ENCODE peak calls at places on chromosome 2, in five cellular contexts. R is NCI-H510A; V is NCI-H1436; Q is iris pigment epithelial cell; U is CD8-positive, alpha-beta memory T cell. O is an unnamed sample.

GRCh38 chr2:134137182-134137595 is 116.7 kb upstream of the MGAT5 start:
- DNase-seq in V (no peak), Q (peak), R (no peak), U (no peak), O (peak)

GRCh38 chr2:76268928-76269327 is 558.2 kb upstream of the GCFC2 start:
- DNase-seq in Q (peak), R (no peak), U (no peak), V (no peak), O (no peak)

GRCh38 chr2:95552911-95553310 is 38.9 kb upstream of the TRIM43 start:
- DNase-seq in U (no peak), V (no peak), Q (peak), R (no peak), O (peak)

GRCh38 chr2:97788986-97789644 is 75.7 kb downstream of the ZAP70 start:
- DNase-seq in Q (no peak), V (no peak), R (no peak), U (no peak), O (no peak)

GRCh38 chr2:217099561-217099960 is 239.7 kb upstream of the TNP1 start:
- DNase-seq in V (no peak), R (no peak), U (no peak), Q (no peak), O (no peak)

GRCh38 chr2:233476651-233477547 is 89.7 kb downstream of the USP40 start:
- DNase-seq in U (no peak), V (no peak), Q (no peak), R (no peak), O (no peak)

GRCh38 chr2:70959851-70960832 is 18.3 kb upstream of the ANKRD53 start:
- DNase-seq in Q (no peak), U (no peak), V (no peak), R (no peak), O (no peak)

GRCh38 chr2:75375646-75376582 is 176.6 kb upstream of the TACR1 start:
- DNase-seq in R (no peak), U (no peak), V (no peak), Q (peak), O (peak)

GRCh38 chr2:230981704-230982103 is 14.2 kb upstream of the SPATA3 start:
- DNase-seq in Q (no peak), V (no peak), U (no peak), R (no peak), O (no peak)

GRCh38 chr2:232484628-232485332 is 2.9 kb downstream of the ECEL1 start:
- DNase-seq in V (no peak), U (no peak), R (no peak), Q (no peak), O (no peak)

GRCh38 chr2:75844651-75845050 is 133.9 kb upstream of the GCFC2 start:
- DNase-seq in V (no peak), Q (peak), U (no peak), R (no peak), O (no peak)

GRCh38 chr2:237686659-237687136 is 59.3 kb downstream of the LRRFIP1 start:
- DNase-seq in V (no peak), U (no peak), Q (peak), R (no peak), O (no peak)

GRCh38 chr2:199606193-199606780 is 148.5 kb upstream of the SATB2 start:
- DNase-seq in R (no peak), Q (no peak), V (no peak), U (no peak), O (peak)

GRCh38 chr2:230520875-230521155 is 104.8 kb downstream of the SP100 start:
- DNase-seq in Q (peak), U (no peak), V (no peak), R (no peak), O (no peak)

GRCh38 chr2:120134263-120134662 is 88.9 kb downstream of the TMEM185B start:
- DNase-seq in R (no peak), V (no peak), Q (peak), U (no peak), O (no peak)

GRCh38 chr2:169265581-169265980 is 96.8 kb downstream of the LRP2 start:
- DNase-seq in V (no peak), Q (no peak), U (no peak), R (no peak), O (no peak)

GRCh38 chr2:171523339-171523931 is 1.2 kb downstream of the CYBRD1 start:
- DNase-seq in Q (peak), V (no peak), R (peak), U (no peak), O (peak)

GRCh38 chr2:180663016-180663471 is 317.4 kb upstream of the UBE2E3 start:
- DNase-seq in R (no peak), Q (no peak), U (no peak), V (no peak), O (no peak)

GRCh38 chr2:58056201-58056916 is 9.8 kb downstream of the VRK2 start:
- DNase-seq in Q (no peak), U (no peak), R (no peak), V (no peak), O (no peak)

GRCh38 chr2:46284260-46284659 is 12.9 kb upstream of the EPAS1 start:
- DNase-seq in R (no peak), U (no peak), Q (no peak), V (no peak), O (no peak)

GRCh38 chr2:80519699-80520291 is 215.2 kb upstream of the LRRTM1 start:
- DNase-seq in Q (no peak), U (no peak), R (no peak), V (no peak), O (no peak)

GRCh38 chr2:161312996-161313395 is 4.8 kb downstream of the PSMD14 start:
- DNase-seq in Q (peak), R (no peak), U (no peak), V (no peak), O (no peak)

GRCh38 chr2:121707920-121708361 is 28.7 kb downstream of the NIFK start:
- DNase-seq in U (no peak), R (no peak), Q (no peak), V (no peak), O (no peak)

GRCh38 chr2:161594445-161594844 is 29.8 kb upstream of the SLC4A10 start:
- DNase-seq in Q (no peak), V (no peak), U (no peak), R (no peak), O (no peak)

GRCh38 chr2:8927510-8928456 is 75.7 kb downstream of the MBOAT2 start:
- DNase-seq in R (no peak), V (no peak), Q (no peak), U (no peak), O (peak)

GRCh38 chr2:33297748-33298035 is 178.8 kb upstream of the RASGRP3 start:
- DNase-seq in U (no peak), R (no peak), V (no peak), Q (no peak), O (no peak)

GRCh38 chr2:235458839-235459273 is 35.0 kb upstream of the AGAP1 start:
- DNase-seq in R (no peak), V (no peak), U (no peak), Q (peak), O (no peak)

GRCh38 chr2:2014251-2014761 is 270.0 kb upstream of the PXDN start:
- DNase-seq in R (no peak), V (no peak), U (no peak), Q (peak), O (peak)

GRCh38 chr2:113791697-113792590 is 35.5 kb upstream of the SLC35F5 start:
- DNase-seq in U (no peak), R (no peak), V (no peak), Q (peak), O (no peak)

GRCh38 chr2:86078801-86079545 is 26.7 kb downstream of the POLR1A start:
- DNase-seq in Q (peak), V (no peak), R (no peak), U (no peak), O (peak)

GRCh38 chr2:153871231-153872221 is at the start of gene GALNT13:
- DNase-seq in R (peak), U (no peak), V (peak), Q (peak), O (peak)

GRCh38 chr2:240325006-240325653 is 110.3 kb upstream of the GPC1 start:
- DNase-seq in Q (no peak), U (no peak), R (no peak), V (no peak), O (no peak)

GRCh38 chr2:137675584-137676327 is 288.5 kb upstream of the HNMT start:
- DNase-seq in U (no peak), V (no peak), R (peak), Q (no peak), O (no peak)

GRCh38 chr2:233428008-233428407 is 73.7 kb downstream of the DGKD start:
- DNase-seq in V (no peak), R (no peak), U (no peak), Q (no peak), O (no peak)